ENCODE peak calls at places on chromosomes 7 and 10, in nine cellular contexts. J is NCI-H1417, F is T-helper 9 cell, I is transverse colon, D is head of caudate nucleus, Q is SW480, Y is NAMALWA, P is A549, R is colonic mucosa. G is an unnamed sample.

GRCh38 chr10:63129888-63130287 is 3.2 kb upstream of the NRBF2 start:
- DNase-seq in J (no peak), F (no peak), I (no peak), D (no peak), Q (no peak), Y (no peak), P (no peak), R (no peak), G (no peak)

GRCh38 chr7:133984023-133984422 is 143.1 kb upstream of the LRGUK start:
- DNase-seq in J (peak), F (no peak), I (no peak), D (no peak), Q (no peak), Y (no peak), P (no peak), R (no peak), G (peak)

GRCh38 chr7:55086413-55087201 is 67.8 kb downstream of the EGFR start:
- DNase-seq in J (no peak), F (no peak), I (no peak), D (peak), Q (peak), Y (peak), P (no peak), R (no peak), G (peak)

GRCh38 chr7:67725437-67725836 is 728.8 kb downstream of the TYW1 start:
- DNase-seq in J (no peak), F (no peak), I (no peak), D (no peak), Q (no peak), Y (no peak), P (no peak), R (no peak), G (no peak)

GRCh38 chr10:49217645-49218044 is 29.5 kb upstream of the TMEM273 start:
- DNase-seq in J (no peak), F (no peak), I (no peak), D (no peak), Q (no peak), Y (no peak), P (no peak), R (no peak), G (no peak)

GRCh38 chr7:137873524-137873923 is 26.8 kb upstream of the DGKI start:
- DNase-seq in J (no peak), F (no peak), I (no peak), D (no peak), Q (no peak), Y (no peak), P (no peak), R (no peak), G (no peak)

GRCh38 chr10:102114861-102115618 is 5.1 kb downstream of the LDB1 start:
- DNase-seq in J (peak), F (peak), I (peak), D (peak), Q (peak), Y (peak), P (peak), R (peak), G (peak)

GRCh38 chr10:21369697-21370096 is 155.8 kb downstream of the SKIDA1 start:
- DNase-seq in J (no peak), F (no peak), I (no peak), D (no peak), Q (no peak), Y (no peak), P (no peak), R (no peak), G (no peak)

GRCh38 chr7:27774717-27775328 is 34.9 kb downstream of the TAX1BP1 start:
- DNase-seq in J (no peak), F (no peak), I (no peak), D (no peak), Q (peak), Y (peak), P (no peak), R (no peak), G (peak)

GRCh38 chr10:112988839-112989406 is 38.9 kb downstream of the TCF7L2 start:
- DNase-seq in J (no peak), F (no peak), I (no peak), D (no peak), Q (no peak), Y (peak), P (no peak), R (no peak), G (no peak)

GRCh38 chr7:40301486-40302065 is 166.8 kb downstream of the SUGCT start:
- DNase-seq in J (no peak), F (no peak), I (no peak), D (no peak), Q (no peak), Y (no peak), P (no peak), R (no peak), G (no peak)

GRCh38 chr10:55033061-55033460 is 232.0 kb upstream of the PCDH15 start:
- DNase-seq in J (no peak), F (no peak), I (no peak), D (no peak), Q (no peak), Y (no peak), P (no peak), R (no peak), G (no peak)

GRCh38 chr7:151549644-151550043 is 29.9 kb upstream of the RHEB start:
- DNase-seq in J (no peak), F (no peak), I (no peak), D (no peak), Q (no peak), Y (no peak), P (no peak), R (no peak), G (no peak)

GRCh38 chr7:139370301-139370942 is 10.7 kb downstream of the LUC7L2 start:
- DNase-seq in J (no peak), F (no peak), I (no peak), D (no peak), Q (no peak), Y (no peak), P (no peak), R (no peak), G (peak)

GRCh38 chr7:148492157-148492860 is 98.3 kb upstream of the C7orf33 start:
- DNase-seq in J (no peak), F (no peak), I (no peak), D (no peak), Q (no peak), Y (no peak), P (no peak), R (no peak), G (no peak)

GRCh38 chr10:129063877-129064276 is 403.2 kb upstream of the MGMT start:
- DNase-seq in J (no peak), F (no peak), I (no peak), D (no peak), Q (no peak), Y (no peak), P (no peak), R (peak), G (no peak)

GRCh38 chr7:70376561-70377031 is 755.3 kb upstream of the GALNT17 start:
- DNase-seq in J (peak), F (no peak), I (no peak), D (no peak), Q (peak), Y (no peak), P (no peak), R (no peak), G (no peak)

GRCh38 chr10:74153123-74153522 is 2.1 kb downstream of the ADK start:
- DNase-seq in J (no peak), F (no peak), I (no peak), D (no peak), Q (peak), Y (peak), P (peak), R (no peak), G (peak)

GRCh38 chr10:3330687-3331086 is 158.1 kb upstream of the PITRM1 start:
- DNase-seq in J (no peak), F (no peak), I (no peak), D (no peak), Q (peak), Y (no peak), P (no peak), R (no peak), G (no peak)

GRCh38 chr10:23193435-23194074 is 1.4 kb downstream of the PTF1A start:
- DNase-seq in J (peak), F (no peak), I (no peak), D (no peak), Q (no peak), Y (no peak), P (no peak), R (no peak), G (no peak)

GRCh38 chr7:154832557-154833138 is 170.3 kb downstream of the PAXIP1 start:
- DNase-seq in J (no peak), F (no peak), I (peak), D (peak), Q (peak), Y (peak), P (peak), R (peak), G (peak)

GRCh38 chr7:37050801-37051200 is 326.5 kb upstream of the AOAH start:
- DNase-seq in J (no peak), F (no peak), I (no peak), D (no peak), Q (no peak), Y (no peak), P (no peak), R (no peak), G (no peak)

GRCh38 chr7:37369904-37370303 is 78.8 kb downstream of the ELMO1 start:
- DNase-seq in J (no peak), F (no peak), I (peak), D (peak), Q (peak), Y (no peak), P (no peak), R (peak), G (peak)

GRCh38 chr7:103690576-103690975 is 244.6 kb upstream of the SLC26A5 start:
- DNase-seq in J (no peak), F (no peak), I (no peak), D (no peak), Q (peak), Y (no peak), P (no peak), R (no peak), G (no peak)

GRCh38 chr10:93616844-93617360 is 4.6 kb downstream of the PDE6C start:
- DNase-seq in J (no peak), F (no peak), I (no peak), D (no peak), Q (no peak), Y (no peak), P (no peak), R (no peak), G (no peak)

GRCh38 chr10:124992462-124993344 is 50.8 kb downstream of the ZRANB1 start:
- DNase-seq in J (peak), F (no peak), I (peak), D (peak), Q (peak), Y (peak), P (no peak), R (peak), G (peak)

GRCh38 chr10:90813592-90814365 is 44.1 kb downstream of the HTR7 start:
- DNase-seq in J (no peak), F (no peak), I (no peak), D (no peak), Q (peak), Y (no peak), P (no peak), R (no peak), G (peak)

GRCh38 chr7:32588657-32589056 is 93.4 kb downstream of the AVL9 start:
- DNase-seq in J (no peak), F (no peak), I (no peak), D (peak), Q (no peak), Y (no peak), P (no peak), R (no peak), G (peak)

GRCh38 chr10:28722065-28722803 is 44.9 kb downstream of the BAMBI start:
- DNase-seq in J (peak), F (no peak), I (peak), D (peak), Q (peak), Y (no peak), P (peak), R (no peak), G (peak)

GRCh38 chr10:131570716-131571307 is 259.3 kb upstream of the TCERG1L start:
- DNase-seq in J (no peak), F (no peak), I (no peak), D (peak), Q (no peak), Y (no peak), P (no peak), R (peak), G (no peak)

G was measured in SK-MEL-5.